ENCODE peak calls at places on chromosomes 16 and 17, in ten cellular contexts. V, X, L, Y, F, N, R, O, M and G are unnamed samples.

GRCh38 chr16:79337906-79338305 is 262.6 kb downstream of the MAF start:
- DNase-seq in V (no peak), X (no peak), L (no peak), Y (no peak), F (no peak), N (no peak), R (no peak), O (no peak), M (no peak), G (no peak)

GRCh38 chr16:49834496-49835009 is 21.4 kb downstream of the ZNF423 start:
- DNase-seq in V (no peak), X (no peak), L (peak), Y (no peak), F (peak), N (no peak), R (no peak), O (no peak), M (no peak), G (no peak)

GRCh38 chr16:14564881-14565687 is 65.0 kb downstream of the PARN start:
- DNase-seq in V (peak), X (no peak), L (no peak), Y (no peak), F (no peak), N (peak), R (peak), O (no peak), M (peak), G (no peak)

GRCh38 chr17:9780552-9780951 is 10.8 kb downstream of the DHRS7C start:
- DNase-seq in V (no peak), X (no peak), L (no peak), Y (no peak), F (no peak), N (no peak), R (no peak), O (no peak), M (no peak), G (no peak)

GRCh38 chr17:7393613-7394451 is 493 bp downstream of the PLSCR3 start:
- DNase-seq in V (no peak), X (no peak), L (peak), Y (peak), F (peak), N (no peak), R (peak), O (no peak), M (no peak), G (peak)

GRCh38 chr16:66927918-66928649 is 2.7 kb upstream of the RRAD start:
- DNase-seq in V (no peak), X (no peak), L (no peak), Y (no peak), F (peak), N (no peak), R (peak), O (no peak), M (peak), G (no peak)

GRCh38 chr16:16163109-16163508 is 60.2 kb downstream of the ABCC6 start:
- DNase-seq in V (no peak), X (no peak), L (no peak), Y (no peak), F (no peak), N (no peak), R (no peak), O (no peak), M (no peak), G (no peak)

GRCh38 chr17:82978765-82979349 is 100.6 kb upstream of the METRNL start:
- DNase-seq in V (no peak), X (no peak), L (no peak), Y (no peak), F (no peak), N (no peak), R (no peak), O (no peak), M (no peak), G (no peak)

GRCh38 chr17:48995871-48996695 is 1.1 kb upstream of the IGF2BP1 start:
- DNase-seq in V (no peak), X (peak), L (no peak), Y (peak), F (no peak), N (no peak), R (peak), O (no peak), M (no peak), G (peak)

GRCh38 chr16:21963887-21964286 is 10.7 kb downstream of the UQCRC2 start:
- DNase-seq in V (no peak), X (no peak), L (no peak), Y (no peak), F (no peak), N (no peak), R (no peak), O (no peak), M (no peak), G (no peak)

GRCh38 chr16:61432421-61432820 is 603.8 kb downstream of the CDH8 start:
- DNase-seq in V (no peak), X (no peak), L (no peak), Y (no peak), F (no peak), N (no peak), R (no peak), O (no peak), M (peak), G (no peak)

GRCh38 chr16:11752856-11753255 is 10.2 kb upstream of the TXNDC11 start:
- DNase-seq in V (peak), X (no peak), L (no peak), Y (no peak), F (no peak), N (no peak), R (no peak), O (no peak), M (no peak), G (no peak)

GRCh38 chr17:80045703-80046102 is 9.3 kb downstream of the CCDC40 start:
- DNase-seq in V (no peak), X (no peak), L (no peak), Y (no peak), F (no peak), N (no peak), R (no peak), O (no peak), M (no peak), G (no peak)

GRCh38 chr17:43169561-43170139 is 1.4 kb upstream of the NBR1 start:
- DNase-seq in V (peak), X (no peak), L (no peak), Y (peak), F (peak), N (peak), R (peak), O (no peak), M (peak), G (no peak)

GRCh38 chr17:79812969-79813825 is 16.3 kb upstream of the CBX8 start:
- DNase-seq in V (no peak), X (no peak), L (no peak), Y (peak), F (no peak), N (no peak), R (peak), O (no peak), M (no peak), G (no peak)

GRCh38 chr17:72802726-72803125 is 289.8 kb downstream of the SLC39A11 start:
- DNase-seq in V (no peak), X (no peak), L (no peak), Y (no peak), F (no peak), N (no peak), R (no peak), O (no peak), M (no peak), G (no peak)

GRCh38 chr16:56608043-56608875 is at the start of gene MT2A:
- DNase-seq in V (peak), X (peak), L (peak), Y (peak), F (peak), N (peak), R (peak), O (peak), M (peak), G (peak)

GRCh38 chr16:52254753-52255152 is 292.2 kb downstream of the TOX3 start:
- DNase-seq in V (no peak), X (no peak), L (no peak), Y (no peak), F (no peak), N (no peak), R (no peak), O (no peak), M (peak), G (no peak)

GRCh38 chr17:43897827-43898226 is 9.5 kb downstream of the MPP2 start:
- DNase-seq in V (no peak), X (no peak), L (no peak), Y (no peak), F (no peak), N (no peak), R (no peak), O (no peak), M (no peak), G (no peak)

GRCh38 chr17:38873646-38874380 is 4.0 kb downstream of the LASP1 start:
- DNase-seq in V (no peak), X (no peak), L (no peak), Y (peak), F (no peak), N (no peak), R (no peak), O (no peak), M (no peak), G (no peak)

GRCh38 chr17:73091770-73092517 is 544 bp downstream of the SLC39A11 start:
- DNase-seq in V (no peak), X (no peak), L (peak), Y (peak), F (peak), N (peak), R (peak), O (no peak), M (peak), G (no peak)

GRCh38 chr17:50514936-50515702 is 6.9 kb downstream of the MYCBPAP start:
- DNase-seq in V (no peak), X (no peak), L (no peak), Y (no peak), F (no peak), N (peak), R (peak), O (peak), M (peak), G (no peak)

GRCh38 chr16:89599451-89599858 is 14.0 kb upstream of the DPEP1 start:
- DNase-seq in V (no peak), X (no peak), L (no peak), Y (peak), F (no peak), N (no peak), R (peak), O (no peak), M (no peak), G (no peak)

GRCh38 chr17:16027708-16028584 is 28.3 kb downstream of the TTC19 start:
- DNase-seq in V (no peak), X (no peak), L (peak), Y (no peak), F (peak), N (peak), R (peak), O (no peak), M (peak), G (no peak)

GRCh38 chr16:21646721-21647561 is 5.5 kb downstream of the IGSF6 start:
- DNase-seq in V (no peak), X (no peak), L (peak), Y (no peak), F (no peak), N (no peak), R (no peak), O (no peak), M (no peak), G (no peak)

GRCh38 chr16:67910162-67910561 is 17.1 kb downstream of the PSKH1 start:
- DNase-seq in V (no peak), X (no peak), L (no peak), Y (no peak), F (no peak), N (no peak), R (peak), O (no peak), M (peak), G (no peak)

GRCh38 chr16:31676731-31677130 is 149.0 kb downstream of the AHSP start:
- DNase-seq in V (no peak), X (no peak), L (no peak), Y (no peak), F (no peak), N (no peak), R (no peak), O (no peak), M (no peak), G (no peak)

GRCh38 chr17:39027037-39027436 is 59.8 kb upstream of the FBXO47 start:
- DNase-seq in V (peak), X (no peak), L (peak), Y (peak), F (peak), N (peak), R (peak), O (peak), M (peak), G (peak)

GRCh38 chr16:47143329-47143676 is 442 bp downstream of the NETO2 start:
- DNase-seq in V (peak), X (peak), L (peak), Y (peak), F (peak), N (peak), R (peak), O (no peak), M (peak), G (peak)

GRCh38 chr17:78375401-78376079 is 2.9 kb upstream of the PGS1 start:
- DNase-seq in V (no peak), X (no peak), L (peak), Y (no peak), F (no peak), N (peak), R (peak), O (no peak), M (peak), G (no peak)

GRCh38 chr16:75764154-75764768 is 38.0 kb upstream of the CPHXL start:
- DNase-seq in V (peak), X (peak), L (peak), Y (peak), F (no peak), N (peak), R (peak), O (no peak), M (peak), G (peak)

GRCh38 chr17:81156866-81157805 is 8.2 kb upstream of the PVALEF start:
- DNase-seq in V (no peak), X (no peak), L (no peak), Y (no peak), F (no peak), N (no peak), R (no peak), O (no peak), M (no peak), G (no peak)
- TF ChIP-seq CTCF in V (no peak), X (no peak), L (no peak), Y (no peak), F (no peak), N (no peak), R (no peak), O (no peak), M (no peak), G (no peak)

GRCh38 chr16:69112285-69113129 is 7.1 kb downstream of the HAS3 start:
- DNase-seq in V (no peak), X (peak), L (peak), Y (peak), F (no peak), N (peak), R (peak), O (no peak), M (no peak), G (peak)
- TF ChIP-seq CTCF in V (peak), X (peak), L (peak), Y (peak), F (peak), N (peak), R (peak), O (peak), M (peak), G (peak)

DNA sequence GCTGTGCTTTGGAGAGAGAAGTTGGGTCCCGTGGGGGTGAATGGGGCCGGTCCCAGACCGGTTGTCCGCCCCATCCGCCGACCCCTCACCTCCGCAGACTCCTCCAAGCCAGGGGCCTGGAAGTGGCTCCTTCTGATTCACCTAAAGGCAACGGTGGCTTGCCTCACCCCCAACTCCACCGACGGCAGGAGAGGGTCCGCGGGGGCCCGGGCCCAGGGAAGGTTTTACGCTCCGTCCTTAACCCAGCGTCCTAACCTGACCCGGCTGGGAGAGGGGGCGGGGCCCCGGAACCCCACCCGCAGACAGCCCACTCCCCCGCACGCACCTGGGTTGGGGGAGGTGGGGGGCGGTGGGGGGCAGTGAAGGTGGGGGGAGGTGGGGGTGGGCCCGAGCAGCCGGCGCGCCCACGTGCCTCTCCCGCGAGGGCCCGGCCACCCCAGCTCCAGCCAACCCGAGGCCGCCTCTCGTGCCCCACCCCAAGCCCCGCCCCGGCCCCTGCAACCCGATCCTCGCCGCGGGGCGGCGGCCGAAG is 12.7 kb upstream of the CD300A start:
- DNase-seq in V (no peak), X (no peak), L (no peak), Y (peak), F (peak), N (no peak), R (no peak), O (peak), M (no peak), G (peak)
- TF ChIP-seq CTCF in V (no peak), X (no peak), L (no peak), Y (no peak), F (no peak), N (no peak), R (no peak), O (no peak), M (no peak), G (no peak)

GRCh38 chr16:27168790-27169189 is 34.5 kb upstream of the KDM8 start:
- DNase-seq in V (no peak), X (no peak), L (no peak), Y (no peak), F (no peak), N (no peak), R (no peak), O (no peak), M (no peak), G (no peak)

GRCh38 chr16:27161398-27161797 is 41.9 kb upstream of the KDM8 start:
- DNase-seq in V (no peak), X (no peak), L (no peak), Y (no peak), F (no peak), N (no peak), R (no peak), O (no peak), M (no peak), G (no peak)

GRCh38 chr16:27169511-27170071 is 33.7 kb upstream of the KDM8 start:
- DNase-seq in V (peak), X (no peak), L (peak), Y (peak), F (no peak), N (peak), R (peak), O (no peak), M (peak), G (no peak)

DNA sequence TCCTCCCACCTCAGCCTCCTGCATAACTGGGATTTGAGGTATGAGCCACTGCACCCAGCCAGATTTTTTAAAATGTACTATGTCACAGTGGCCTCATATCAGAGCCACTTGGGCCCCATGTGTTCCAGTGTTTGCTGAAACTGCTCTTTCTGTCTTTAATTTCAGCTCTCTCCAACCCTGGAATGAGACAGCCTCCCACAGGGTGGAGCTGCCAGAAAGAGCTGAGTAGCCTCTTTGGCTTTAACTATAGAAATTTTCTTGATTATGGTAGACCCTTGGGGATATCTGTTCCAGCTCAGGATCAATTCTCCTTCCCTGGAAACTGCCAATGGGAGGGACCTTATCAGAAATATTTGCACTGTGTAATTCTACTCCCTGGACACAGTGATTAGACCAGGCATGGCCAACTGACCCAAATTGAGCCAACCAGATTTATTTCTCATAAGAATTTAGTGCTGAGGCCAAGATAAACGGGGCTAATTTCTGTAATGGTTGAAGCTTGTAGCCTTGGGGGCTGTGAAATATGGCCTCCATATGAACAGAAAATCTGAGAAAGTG is 39.0 kb upstream of the KDM8 start:
- DNase-seq in V (no peak), X (no peak), L (no peak), Y (no peak), F (no peak), N (peak), R (peak), O (no peak), M (peak), G (no peak)
- TF ChIP-seq CTCF in V (no peak), X (no peak), L (no peak), Y (no peak), F (no peak), N (no peak), R (no peak), O (no peak), M (no peak), G (no peak)

GRCh38 chr16:8589293-8590160 is 784 bp downstream of the TMEM114 start:
- DNase-seq in V (no peak), X (no peak), L (no peak), Y (peak), F (no peak), N (no peak), R (no peak), O (no peak), M (no peak), G (peak)
- TF ChIP-seq CTCF in V (no peak), X (peak), L (no peak), Y (peak), F (no peak), N (no peak), R (no peak), O (no peak), M (no peak), G (no peak)

GRCh38 chr17:68327823-68328557 is 36.7 kb downstream of the ARSG start:
- DNase-seq in V (no peak), X (no peak), L (no peak), Y (no peak), F (no peak), N (no peak), R (no peak), O (no peak), M (no peak), G (no peak)
- TF ChIP-seq CTCF in V (no peak), X (no peak), L (no peak), Y (peak), F (no peak), N (peak), R (no peak), O (no peak), M (no peak), G (no peak)

GRCh38 chr16:82175627-82176026 is 5.6 kb upstream of the MPHOSPH6 start:
- DNase-seq in V (no peak), X (no peak), L (no peak), Y (no peak), F (no peak), N (no peak), R (no peak), O (no peak), M (no peak), G (no peak)

GRCh38 chr16:82167670-82168069 is 2.4 kb downstream of the MPHOSPH6 start:
- DNase-seq in V (no peak), X (no peak), L (no peak), Y (no peak), F (no peak), N (no peak), R (no peak), O (no peak), M (no peak), G (no peak)

DNA sequence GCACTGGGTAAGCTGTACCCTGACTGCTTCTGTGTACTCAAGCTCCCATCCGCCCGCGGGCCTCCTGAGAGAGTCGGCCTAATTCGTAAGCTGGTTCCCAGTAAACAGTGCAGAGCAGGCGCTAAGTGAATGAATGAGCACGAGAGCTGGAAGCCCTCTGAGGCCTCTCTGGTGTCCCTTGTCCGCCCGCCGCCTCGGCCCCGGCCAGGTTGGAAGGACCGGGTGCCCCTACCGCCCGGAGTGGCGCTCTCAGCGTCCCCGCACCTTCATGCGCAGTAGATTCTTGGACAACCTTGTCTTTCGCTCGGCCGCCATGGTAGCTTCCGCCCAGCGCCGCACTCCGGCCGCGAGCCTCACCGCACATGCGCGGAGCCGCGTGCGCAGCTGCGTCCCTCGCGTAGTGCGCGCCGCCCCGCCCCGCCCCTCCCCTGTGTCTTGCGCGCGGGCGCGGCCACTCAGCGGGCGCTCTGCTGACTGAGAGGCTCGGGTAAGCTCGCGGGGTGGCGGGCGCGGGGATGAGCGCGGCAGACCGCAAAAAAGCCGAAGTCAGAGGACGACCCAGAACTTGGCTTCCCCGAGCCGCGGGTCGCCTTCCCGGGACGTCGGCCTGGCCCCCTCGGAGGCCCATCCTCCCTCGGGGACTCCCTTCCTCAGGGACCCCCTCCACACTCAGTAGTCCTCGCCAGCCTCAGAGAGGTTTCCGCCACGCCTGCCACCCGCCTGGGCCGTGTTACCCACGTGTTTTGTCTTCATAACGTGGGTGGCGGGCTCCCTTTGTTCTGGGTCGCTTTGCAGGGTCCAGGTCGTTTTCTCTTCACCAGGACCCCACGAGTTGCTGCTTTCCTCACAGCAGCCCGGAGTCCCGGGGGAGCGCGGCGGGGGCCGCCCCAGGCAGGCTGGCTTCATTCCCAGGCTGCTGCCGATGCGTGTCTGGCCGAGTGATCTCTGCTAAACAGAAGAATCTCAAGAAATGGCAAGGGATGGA is at the start of gene MPHOSPH6:
- DNase-seq in V (peak), X (peak), L (peak), Y (peak), F (peak), N (peak), R (peak), O (peak), M (peak), G (peak)
- TF ChIP-seq CTCF in V (no peak), X (no peak), L (peak), Y (no peak), F (peak), N (no peak), R (no peak), O (peak), M (no peak), G (no peak)

GRCh38 chr16:813204-813915 is 12.8 kb upstream of the GNG13 start:
- DNase-seq in V (no peak), X (peak), L (no peak), Y (peak), F (no peak), N (peak), R (peak), O (no peak), M (no peak), G (peak)
- TF ChIP-seq CTCF in V (peak), X (peak), L (peak), Y (peak), F (peak), N (peak), R (peak), O (peak), M (peak), G (peak)